ENCODE peak calls at places on chromosomes 6 and 20, in nine cellular contexts. One of them, this sample, is unnamed.

GRCh38 chr6:95325858-95326257 is 251.5 kb upstream of the MANEA start:
- DNase-seq in MM.1S: no peak
- DNase-seq in activated CD4-positive, alpha-beta T cell treated with anti-CD3 and anti-CD28 coated beads, Interleukin-2, amount 50 U/mL, for 1 hour: no peak
- DNase-seq in nephron progenitor cell: no peak
- DNase-seq in D341Med: no peak
- DNase-seq in dermis microvascular lymphatic vessel endothelial cell: no peak
- DNase-seq in cardiac fibroblast: no peak
- DNase-seq in pancreas: no peak
- DNase-seq in NB4: no peak
- DNase-seq in this sample: no peak

GRCh38 chr6:36809933-36810844 is 29.1 kb downstream of the CPNE5 start:
- DNase-seq in cardiac fibroblast: no peak
- DNase-seq in dermis microvascular lymphatic vessel endothelial cell: peak; percentile 21
- DNase-seq in nephron progenitor cell: no peak
- DNase-seq in MM.1S: no peak
- DNase-seq in activated CD4-positive, alpha-beta T cell treated with anti-CD3 and anti-CD28 coated beads, Interleukin-2, amount 50 U/mL, for 1 hour: no peak
- DNase-seq in NB4: no peak
- DNase-seq in D341Med: peak; percentile 55
- DNase-seq in pancreas: no peak
- DNase-seq in this sample: no peak

GRCh38 chr6:157223486-157223885 is 99.8 kb downstream of the TMEM242 start:
- DNase-seq in dermis microvascular lymphatic vessel endothelial cell: no peak
- DNase-seq in NB4: peak; percentile 74
- DNase-seq in pancreas: no peak
- DNase-seq in MM.1S: no peak
- DNase-seq in activated CD4-positive, alpha-beta T cell treated with anti-CD3 and anti-CD28 coated beads, Interleukin-2, amount 50 U/mL, for 1 hour: no peak
- DNase-seq in nephron progenitor cell: no peak
- DNase-seq in D341Med: no peak
- DNase-seq in cardiac fibroblast: no peak
- DNase-seq in this sample: no peak

GRCh38 chr6:120805267-120805666 is 529.0 kb downstream of the TBC1D32 start:
- DNase-seq in activated CD4-positive, alpha-beta T cell treated with anti-CD3 and anti-CD28 coated beads, Interleukin-2, amount 50 U/mL, for 1 hour: no peak
- DNase-seq in MM.1S: no peak
- DNase-seq in pancreas: no peak
- DNase-seq in dermis microvascular lymphatic vessel endothelial cell: no peak
- DNase-seq in NB4: no peak
- DNase-seq in D341Med: no peak
- DNase-seq in nephron progenitor cell: no peak
- DNase-seq in cardiac fibroblast: peak; percentile 4
- DNase-seq in this sample: no peak

GRCh38 chr6:130848945-130849344 is 21.7 kb downstream of the SMLR1 start:
- DNase-seq in nephron progenitor cell: no peak
- DNase-seq in NB4: peak; percentile 20
- DNase-seq in D341Med: no peak
- DNase-seq in cardiac fibroblast: no peak
- DNase-seq in pancreas: no peak
- DNase-seq in dermis microvascular lymphatic vessel endothelial cell: no peak
- DNase-seq in activated CD4-positive, alpha-beta T cell treated with anti-CD3 and anti-CD28 coated beads, Interleukin-2, amount 50 U/mL, for 1 hour: no peak
- DNase-seq in MM.1S: peak; percentile 70
- DNase-seq in this sample: no peak

GRCh38 chr6:143772662-143773061 is 70.5 kb upstream of the LTV1 start:
- DNase-seq in pancreas: no peak
- DNase-seq in cardiac fibroblast: no peak
- DNase-seq in MM.1S: no peak
- DNase-seq in dermis microvascular lymphatic vessel endothelial cell: no peak
- DNase-seq in activated CD4-positive, alpha-beta T cell treated with anti-CD3 and anti-CD28 coated beads, Interleukin-2, amount 50 U/mL, for 1 hour: no peak
- DNase-seq in nephron progenitor cell: no peak
- DNase-seq in NB4: no peak
- DNase-seq in D341Med: no peak
- DNase-seq in this sample: no peak

GRCh38 chr6:163415620-163416379 is 1.3 kb downstream of the QKI start:
- DNase-seq in pancreas: peak; percentile 64
- DNase-seq in NB4: peak; percentile 85
- DNase-seq in MM.1S: peak; percentile 37
- DNase-seq in D341Med: peak; percentile 55
- DNase-seq in cardiac fibroblast: peak; percentile 66
- DNase-seq in nephron progenitor cell: peak; percentile 39
- DNase-seq in activated CD4-positive, alpha-beta T cell treated with anti-CD3 and anti-CD28 coated beads, Interleukin-2, amount 50 U/mL, for 1 hour: peak; percentile 25
- DNase-seq in dermis microvascular lymphatic vessel endothelial cell: peak; percentile 69
- DNase-seq in this sample: peak; percentile 43

GRCh38 chr6:55209059-55209458 is 34.7 kb downstream of the HCRTR2 start:
- DNase-seq in D341Med: no peak
- DNase-seq in pancreas: no peak
- DNase-seq in nephron progenitor cell: no peak
- DNase-seq in activated CD4-positive, alpha-beta T cell treated with anti-CD3 and anti-CD28 coated beads, Interleukin-2, amount 50 U/mL, for 1 hour: no peak
- DNase-seq in cardiac fibroblast: no peak
- DNase-seq in NB4: no peak
- DNase-seq in MM.1S: no peak
- DNase-seq in dermis microvascular lymphatic vessel endothelial cell: no peak
- DNase-seq in this sample: no peak

GRCh38 chr20:42118409-42119125 is 500.4 kb upstream of the CHD6 start:
- DNase-seq in cardiac fibroblast: no peak
- DNase-seq in D341Med: no peak
- DNase-seq in pancreas: no peak
- DNase-seq in activated CD4-positive, alpha-beta T cell treated with anti-CD3 and anti-CD28 coated beads, Interleukin-2, amount 50 U/mL, for 1 hour: no peak
- DNase-seq in MM.1S: no peak
- DNase-seq in NB4: no peak
- DNase-seq in dermis microvascular lymphatic vessel endothelial cell: no peak
- DNase-seq in nephron progenitor cell: no peak
- DNase-seq in this sample: no peak

GRCh38 chr6:45072014-45072413 is 256.1 kb upstream of the RUNX2 start:
- DNase-seq in NB4: peak; percentile 72
- DNase-seq in cardiac fibroblast: peak; percentile 69
- DNase-seq in dermis microvascular lymphatic vessel endothelial cell: no peak
- DNase-seq in MM.1S: no peak
- DNase-seq in activated CD4-positive, alpha-beta T cell treated with anti-CD3 and anti-CD28 coated beads, Interleukin-2, amount 50 U/mL, for 1 hour: no peak
- DNase-seq in D341Med: no peak
- DNase-seq in pancreas: no peak
- DNase-seq in nephron progenitor cell: no peak
- DNase-seq in this sample: no peak

GRCh38 chr20:61736751-61737310 is 328.9 kb downstream of the TAF4 start:
- DNase-seq in cardiac fibroblast: no peak
- DNase-seq in dermis microvascular lymphatic vessel endothelial cell: no peak
- DNase-seq in MM.1S: no peak
- DNase-seq in nephron progenitor cell: no peak
- DNase-seq in NB4: no peak
- DNase-seq in D341Med: no peak
- DNase-seq in activated CD4-positive, alpha-beta T cell treated with anti-CD3 and anti-CD28 coated beads, Interleukin-2, amount 50 U/mL, for 1 hour: no peak
- DNase-seq in pancreas: peak; percentile 25
- DNase-seq in this sample: no peak

GRCh38 chr6:109893606-109894005 is 84.5 kb upstream of the GPR6 start:
- DNase-seq in dermis microvascular lymphatic vessel endothelial cell: no peak
- DNase-seq in nephron progenitor cell: no peak
- DNase-seq in D341Med: no peak
- DNase-seq in pancreas: no peak
- DNase-seq in NB4: peak; percentile 46
- DNase-seq in activated CD4-positive, alpha-beta T cell treated with anti-CD3 and anti-CD28 coated beads, Interleukin-2, amount 50 U/mL, for 1 hour: no peak
- DNase-seq in MM.1S: no peak
- DNase-seq in cardiac fibroblast: no peak
- DNase-seq in this sample: no peak

GRCh38 chr6:17962436-17963031 is 24.9 kb downstream of the KIF13A start:
- DNase-seq in NB4: peak; percentile 21
- DNase-seq in dermis microvascular lymphatic vessel endothelial cell: no peak
- DNase-seq in nephron progenitor cell: no peak
- DNase-seq in D341Med: peak; percentile 30
- DNase-seq in cardiac fibroblast: peak; percentile 93
- DNase-seq in activated CD4-positive, alpha-beta T cell treated with anti-CD3 and anti-CD28 coated beads, Interleukin-2, amount 50 U/mL, for 1 hour: no peak
- DNase-seq in MM.1S: no peak
- DNase-seq in pancreas: no peak
- DNase-seq in this sample: no peak

GRCh38 chr6:5285081-5285480 is 23.8 kb downstream of the FARS2 start:
- DNase-seq in MM.1S: no peak
- DNase-seq in nephron progenitor cell: no peak
- DNase-seq in pancreas: no peak
- DNase-seq in cardiac fibroblast: no peak
- DNase-seq in D341Med: no peak
- DNase-seq in NB4: no peak
- DNase-seq in dermis microvascular lymphatic vessel endothelial cell: no peak
- DNase-seq in activated CD4-positive, alpha-beta T cell treated with anti-CD3 and anti-CD28 coated beads, Interleukin-2, amount 50 U/mL, for 1 hour: no peak
- DNase-seq in this sample: no peak

GRCh38 chr20:35252037-35252461 is 25.6 kb downstream of the MMP24 start:
- DNase-seq in cardiac fibroblast: no peak
- DNase-seq in dermis microvascular lymphatic vessel endothelial cell: no peak
- DNase-seq in nephron progenitor cell: no peak
- DNase-seq in MM.1S: peak; percentile 9
- DNase-seq in activated CD4-positive, alpha-beta T cell treated with anti-CD3 and anti-CD28 coated beads, Interleukin-2, amount 50 U/mL, for 1 hour: no peak
- DNase-seq in D341Med: no peak
- DNase-seq in NB4: peak; percentile 37
- DNase-seq in pancreas: no peak
- DNase-seq in this sample: no peak

GRCh38 chr20:11585752-11586352 is 331.8 kb upstream of the BTBD3 start:
- DNase-seq in pancreas: no peak
- DNase-seq in MM.1S: no peak
- DNase-seq in activated CD4-positive, alpha-beta T cell treated with anti-CD3 and anti-CD28 coated beads, Interleukin-2, amount 50 U/mL, for 1 hour: no peak
- DNase-seq in cardiac fibroblast: peak; percentile 19
- DNase-seq in NB4: peak; percentile 22
- DNase-seq in nephron progenitor cell: no peak
- DNase-seq in D341Med: no peak
- DNase-seq in dermis microvascular lymphatic vessel endothelial cell: peak; percentile 17
- DNase-seq in this sample: no peak

GRCh38 chr6:20875369-20875963 is 341.2 kb downstream of the CDKAL1 start:
- DNase-seq in MM.1S: no peak
- DNase-seq in NB4: peak; percentile 42
- DNase-seq in activated CD4-positive, alpha-beta T cell treated with anti-CD3 and anti-CD28 coated beads, Interleukin-2, amount 50 U/mL, for 1 hour: no peak
- DNase-seq in D341Med: peak; percentile 39
- DNase-seq in dermis microvascular lymphatic vessel endothelial cell: peak; percentile 67
- DNase-seq in pancreas: no peak
- DNase-seq in nephron progenitor cell: no peak
- DNase-seq in cardiac fibroblast: peak; percentile 78
- DNase-seq in this sample: no peak

GRCh38 chr20:21099653-21100589 is 6.2 kb downstream of the LINC00237 start:
- DNase-seq in cardiac fibroblast: peak; percentile 12
- DNase-seq in NB4: peak; percentile 91
- DNase-seq in activated CD4-positive, alpha-beta T cell treated with anti-CD3 and anti-CD28 coated beads, Interleukin-2, amount 50 U/mL, for 1 hour: no peak
- DNase-seq in pancreas: peak; percentile 68
- DNase-seq in dermis microvascular lymphatic vessel endothelial cell: peak; percentile 17
- DNase-seq in nephron progenitor cell: peak; percentile 52
- DNase-seq in MM.1S: peak; percentile 29
- DNase-seq in D341Med: peak; percentile 56
- DNase-seq in this sample: peak; percentile 47